ENCODE peak calls at places on chromosomes 7 and 10, in seven cellular contexts. C, W, P, B, A, U and V are unnamed samples.

GRCh38 chr7:100247152-100247757 is 27.5 kb downstream of the PVRIG start:
- DNase-seq in C (no peak), W (no peak), P (peak), B (peak), A (no peak), U (no peak), V (no peak)

GRCh38 chr7:82600601-82601000 is 157.0 kb upstream of the CACNA2D1 start:
- DNase-seq in C (no peak), W (no peak), P (no peak), B (no peak), A (no peak), U (no peak), V (no peak)

GRCh38 chr10:104521901-104522827 is 118.9 kb upstream of the SORCS3 start:
- DNase-seq in C (no peak), W (no peak), P (no peak), B (no peak), A (peak), U (no peak), V (no peak)

GRCh38 chr7:255038-255435 is 34.9 kb upstream of the FOXL3 start:
- DNase-seq in C (no peak), W (no peak), P (no peak), B (no peak), A (no peak), U (no peak), V (no peak)

GRCh38 chr7:54879776-54880175 is 120.8 kb upstream of the SEC61G start:
- DNase-seq in C (no peak), W (no peak), P (no peak), B (no peak), A (no peak), U (no peak), V (no peak)

GRCh38 chr7:8197994-8198698 is 63.8 kb downstream of the ICA1 start:
- DNase-seq in C (no peak), W (no peak), P (no peak), B (no peak), A (no peak), U (no peak), V (no peak)

GRCh38 chr10:66877359-66877758 is 48.5 kb upstream of the LRRTM3 start:
- DNase-seq in C (no peak), W (no peak), P (no peak), B (no peak), A (no peak), U (no peak), V (no peak)

GRCh38 chr10:14545827-14546226 is 215.1 kb upstream of the FRMD4A start:
- DNase-seq in C (no peak), W (no peak), P (no peak), B (peak), A (no peak), U (no peak), V (no peak)

GRCh38 chr10:63520463-63521388 is 475 bp upstream of the REEP3 start:
- DNase-seq in C (peak), W (peak), P (peak), B (peak), A (peak), U (no peak), V (no peak)

GRCh38 chr7:97090761-97091353 is 26.6 kb upstream of the SDHAF3 start:
- DNase-seq in C (no peak), W (no peak), P (no peak), B (no peak), A (no peak), U (no peak), V (no peak)

GRCh38 chr7:150977382-150978135 is 562 bp downstream of the KCNH2 start:
- DNase-seq in C (no peak), W (no peak), P (no peak), B (no peak), A (no peak), U (no peak), V (no peak)

GRCh38 chr10:130859427-130859826 is 452.1 kb downstream of the TCERG1L start:
- DNase-seq in C (no peak), W (no peak), P (no peak), B (no peak), A (no peak), U (no peak), V (no peak)

GRCh38 chr7:28954446-28954845 is 3.7 kb downstream of the TRIL start:
- DNase-seq in C (no peak), W (no peak), P (no peak), B (no peak), A (no peak), U (no peak), V (no peak)

GRCh38 chr7:208816-209215 is 16.4 kb downstream of the FAM20C start:
- DNase-seq in C (no peak), W (no peak), P (no peak), B (no peak), A (no peak), U (no peak), V (no peak)

GRCh38 chr7:77455334-77455733 is 39.2 kb upstream of the GSAP start:
- DNase-seq in C (no peak), W (no peak), P (peak), B (peak), A (peak), U (no peak), V (no peak)

GRCh38 chr7:101924171-101924570 is 106.7 kb downstream of the CUX1 start:
- DNase-seq in C (no peak), W (no peak), P (no peak), B (peak), A (peak), U (peak), V (no peak)

GRCh38 chr10:92691591-92692084 is 1.9 kb downstream of the HHEX start:
- DNase-seq in C (peak), W (peak), P (no peak), B (no peak), A (peak), U (no peak), V (no peak)

GRCh38 chr7:100563809-100564400 is 9.8 kb downstream of the SAP25 start:
- DNase-seq in C (peak), W (peak), P (peak), B (no peak), A (peak), U (peak), V (peak)

GRCh38 chr7:111198255-111198654 is 107.3 kb downstream of the LRRN3 start:
- DNase-seq in C (no peak), W (no peak), P (peak), B (peak), A (no peak), U (no peak), V (no peak)

GRCh38 chr10:37794305-37794976 is 63.0 kb downstream of the ZNF248 start:
- DNase-seq in C (no peak), W (no peak), P (no peak), B (no peak), A (no peak), U (no peak), V (no peak)

GRCh38 chr10:120963053-120963533 is 111.9 kb downstream of the WDR11 start:
- DNase-seq in C (no peak), W (no peak), P (no peak), B (no peak), A (no peak), U (no peak), V (no peak)

GRCh38 chr10:5461201-5461585 is 38.2 kb downstream of the CALML5 start:
- DNase-seq in C (no peak), W (no peak), P (no peak), B (no peak), A (no peak), U (no peak), V (no peak)

GRCh38 chr7:43628431-43628830 is 45.5 kb downstream of the STK17A start:
- DNase-seq in C (no peak), W (no peak), P (no peak), B (no peak), A (no peak), U (no peak), V (no peak)

GRCh38 chr10:89114846-89115625 is 92.1 kb downstream of the CH25H start:
- DNase-seq in C (no peak), W (no peak), P (no peak), B (peak), A (no peak), U (no peak), V (no peak)

GRCh38 chr10:77989081-77989724 is 40.1 kb downstream of the POLR3A start:
- DNase-seq in C (no peak), W (no peak), P (no peak), B (peak), A (peak), U (peak), V (no peak)

GRCh38 chr10:52215745-52216361 is 98.2 kb upstream of the DKK1 start:
- DNase-seq in C (peak), W (peak), P (peak), B (peak), A (peak), U (no peak), V (no peak)

GRCh38 chr10:25934673-25935139 is 677 bp downstream of the MYO3A start:
- DNase-seq in C (peak), W (peak), P (no peak), B (no peak), A (no peak), U (no peak), V (no peak)

GRCh38 chr10:103100620-103101019 is 92.5 kb downstream of the NT5C2 start:
- DNase-seq in C (no peak), W (no peak), P (no peak), B (no peak), A (no peak), U (no peak), V (no peak)
- TF ChIP-seq CTCF in C (no peak), W (no peak), P (no peak), B (no peak), A (no peak), U (no peak), V (no peak)

GRCh38 chr10:75651452-75651851 is 220.0 kb downstream of the LRMDA start:
- DNase-seq in C (no peak), W (no peak), P (no peak), B (no peak), A (no peak), U (no peak), V (no peak)
- TF ChIP-seq CTCF in C (no peak), W (no peak), P (peak), B (no peak), A (no peak), U (no peak), V (no peak)

GRCh38 chr10:19819419-19820033 is 3.3 kb downstream of the PLXDC2 start:
- DNase-seq in C (peak), W (peak), P (no peak), B (peak), A (no peak), U (no peak), V (no peak)
- TF ChIP-seq CTCF in C (peak), W (peak), P (peak), B (peak), A (peak), U (peak), V (no peak)

GRCh38 chr7:80133361-80134104 is 1.1 kb upstream of the GNAI1 start:
- DNase-seq in C (no peak), W (no peak), P (no peak), B (no peak), A (no peak), U (no peak), V (no peak)
- TF ChIP-seq CTCF in C (no peak), W (peak), P (peak), B (no peak), A (no peak), U (no peak), V (no peak)

DNA sequence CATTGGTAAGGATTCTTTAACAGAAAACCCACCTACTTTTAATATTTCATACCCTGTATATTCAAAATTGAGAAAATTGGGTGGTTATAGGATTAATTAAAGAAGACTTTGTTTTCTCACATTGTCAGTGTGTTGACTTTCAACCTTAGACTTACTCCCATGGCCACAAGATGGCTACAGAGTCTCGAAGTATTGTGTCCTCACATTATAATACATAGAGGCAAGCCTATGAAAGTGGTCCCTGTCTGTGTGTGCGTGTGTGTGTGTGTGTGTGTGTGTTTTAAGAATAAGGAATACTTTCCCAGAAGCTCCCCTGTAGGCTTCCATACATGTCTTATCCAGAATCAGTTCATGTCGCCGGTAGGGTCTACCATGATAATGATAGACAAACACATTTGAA is 180.0 kb downstream of the PHF14 start:
- DNase-seq in C (no peak), W (no peak), P (no peak), B (no peak), A (no peak), U (no peak), V (no peak)
- TF ChIP-seq CTCF in C (no peak), W (no peak), P (no peak), B (no peak), A (no peak), U (no peak), V (no peak)

DNA sequence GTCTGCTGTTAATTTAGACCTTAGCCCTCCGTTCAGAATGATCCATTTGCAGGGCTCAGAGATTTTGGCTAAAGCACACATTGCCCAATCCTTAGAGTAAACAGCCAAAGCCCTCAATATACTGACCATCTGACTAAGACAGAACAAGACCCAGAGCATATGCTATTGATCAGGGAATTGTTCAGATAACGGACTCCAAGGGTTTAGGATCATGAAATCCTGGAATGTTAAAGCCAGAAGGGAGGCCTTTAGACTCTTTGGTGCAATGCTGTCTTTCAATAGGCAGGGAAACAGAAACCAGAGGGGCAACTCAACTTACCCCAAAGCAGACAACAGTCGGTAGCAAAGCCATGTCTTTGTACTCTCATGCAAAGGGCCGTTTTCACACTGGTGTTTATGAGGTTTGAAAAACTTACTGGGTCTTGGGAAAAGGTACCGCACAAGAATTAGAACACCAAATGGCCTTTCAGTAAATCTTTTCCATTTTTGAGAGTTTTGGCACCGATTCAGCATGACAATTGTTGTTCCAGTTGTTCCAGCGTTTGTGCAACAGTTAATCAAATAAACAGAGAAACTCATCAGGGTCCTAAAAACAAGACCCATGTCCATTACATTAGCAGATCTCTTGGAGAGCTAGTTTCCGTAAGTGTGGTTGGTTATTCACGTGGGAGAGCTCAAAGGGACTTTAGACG is 94.2 kb upstream of the AGBL3 start:
- DNase-seq in C (no peak), W (no peak), P (peak), B (no peak), A (no peak), U (no peak), V (no peak)
- TF ChIP-seq CTCF in C (no peak), W (no peak), P (no peak), B (no peak), A (no peak), U (no peak), V (no peak)

DNA sequence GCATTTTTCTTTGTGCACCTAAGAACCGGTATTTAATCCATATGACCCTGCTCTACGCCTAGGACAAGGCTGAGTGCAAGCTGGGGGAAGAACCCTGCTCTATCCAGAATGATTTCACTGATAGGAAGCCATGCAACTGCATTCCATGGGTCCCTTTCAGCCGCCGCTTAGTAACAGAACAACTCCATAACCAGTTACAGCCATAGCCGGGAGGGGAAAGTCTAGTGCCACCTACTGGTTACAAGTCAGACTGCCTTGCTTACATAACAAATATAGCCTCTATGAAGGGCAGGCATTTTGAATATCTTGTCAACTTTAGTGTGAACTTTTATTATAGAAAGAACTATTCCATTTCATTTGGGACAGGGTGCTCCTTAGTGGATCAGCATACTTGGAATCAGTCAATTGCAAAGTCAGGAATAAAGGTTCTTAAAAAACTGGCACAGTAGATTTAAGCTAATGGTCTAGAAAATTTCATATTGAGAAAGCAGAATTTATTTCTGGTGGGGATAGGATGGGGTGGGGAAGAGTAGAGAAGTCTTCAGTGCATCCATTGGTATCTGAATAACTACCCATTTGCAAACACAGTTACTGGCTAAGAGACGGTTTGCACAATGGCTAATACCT is 521.7 kb downstream of the ADRA2A start:
- DNase-seq in C (peak), W (peak), P (peak), B (peak), A (no peak), U (no peak), V (no peak)
- TF ChIP-seq CTCF in C (peak), W (peak), P (peak), B (peak), A (peak), U (peak), V (no peak)